ENCODE peak calls at places on chromosomes 3 and 15, in nine cellular contexts. One of them, this sample, is unnamed.

GRCh38 chr3:16103472-16103871 is 71.0 kb upstream of the GALNT15 start:
- DNase-seq in naive thymus-derived CD4-positive, alpha-beta T cell: no peak
- DNase-seq in sciatic nerve: no peak
- DNase-seq in iPS-NIHi11: no peak
- DNase-seq in ureter: no peak
- DNase-seq in HS-5: no peak
- DNase-seq in cardiac fibroblast: peak; percentile 72
- DNase-seq in DMS 273 treated with DMSO at 0.1 percent for 48 hours: no peak
- DNase-seq in HFF-Myc: no peak
- DNase-seq in this sample: no peak

GRCh38 chr3:120645083-120645800 is 36.8 kb downstream of the HGD start:
- DNase-seq in naive thymus-derived CD4-positive, alpha-beta T cell: no peak
- DNase-seq in sciatic nerve: no peak
- DNase-seq in iPS-NIHi11: no peak
- DNase-seq in ureter: no peak
- DNase-seq in HS-5: no peak
- DNase-seq in cardiac fibroblast: no peak
- DNase-seq in DMS 273 treated with DMSO at 0.1 percent for 48 hours: peak; percentile 11
- DNase-seq in HFF-Myc: no peak
- DNase-seq in this sample: no peak

GRCh38 chr3:151305778-151306157 is 10.9 kb downstream of the GPR87 start:
- DNase-seq in naive thymus-derived CD4-positive, alpha-beta T cell: no peak
- DNase-seq in sciatic nerve: no peak
- DNase-seq in iPS-NIHi11: no peak
- DNase-seq in ureter: no peak
- DNase-seq in HS-5: no peak
- DNase-seq in cardiac fibroblast: peak; percentile 35
- DNase-seq in DMS 273 treated with DMSO at 0.1 percent for 48 hours: no peak
- DNase-seq in HFF-Myc: no peak
- DNase-seq in this sample: no peak

GRCh38 chr3:49164983-49165720 is 979 bp downstream of the CCDC71 start:
- DNase-seq in naive thymus-derived CD4-positive, alpha-beta T cell: no peak
- DNase-seq in sciatic nerve: no peak
- DNase-seq in iPS-NIHi11: no peak
- DNase-seq in ureter: no peak
- DNase-seq in HS-5: no peak
- DNase-seq in cardiac fibroblast: no peak
- DNase-seq in DMS 273 treated with DMSO at 0.1 percent for 48 hours: no peak
- DNase-seq in HFF-Myc: no peak
- DNase-seq in this sample: no peak

GRCh38 chr3:196988241-196989029 is 19.8 kb upstream of the PIGZ start:
- DNase-seq in naive thymus-derived CD4-positive, alpha-beta T cell: no peak
- DNase-seq in sciatic nerve: peak; percentile 42
- DNase-seq in iPS-NIHi11: peak; percentile 69
- DNase-seq in ureter: no peak
- DNase-seq in HS-5: no peak
- DNase-seq in cardiac fibroblast: no peak
- DNase-seq in DMS 273 treated with DMSO at 0.1 percent for 48 hours: no peak
- DNase-seq in HFF-Myc: no peak
- DNase-seq in this sample: no peak

GRCh38 chr15:99361541-99362185 is 110.4 kb downstream of the LRRC28 start:
- DNase-seq in naive thymus-derived CD4-positive, alpha-beta T cell: no peak
- DNase-seq in sciatic nerve: no peak
- DNase-seq in iPS-NIHi11: peak; percentile 26
- DNase-seq in ureter: no peak
- DNase-seq in HS-5: no peak
- DNase-seq in cardiac fibroblast: peak; percentile 59
- DNase-seq in DMS 273 treated with DMSO at 0.1 percent for 48 hours: no peak
- DNase-seq in HFF-Myc: no peak
- DNase-seq in this sample: no peak

GRCh38 chr3:129278970-129279906 is 568 bp downstream of the HMCES start:
- DNase-seq in naive thymus-derived CD4-positive, alpha-beta T cell: peak; percentile 63
- DNase-seq in sciatic nerve: peak; percentile 68
- DNase-seq in iPS-NIHi11: peak; percentile 70
- DNase-seq in ureter: peak; percentile 49
- DNase-seq in HS-5: no peak
- DNase-seq in cardiac fibroblast: peak; percentile 65
- DNase-seq in DMS 273 treated with DMSO at 0.1 percent for 48 hours: no peak
- DNase-seq in HFF-Myc: peak; percentile 25
- DNase-seq in this sample: peak; percentile 56

GRCh38 chr3:64880926-64881325 is 193.1 kb upstream of the ADAMTS9 start:
- DNase-seq in naive thymus-derived CD4-positive, alpha-beta T cell: no peak
- DNase-seq in sciatic nerve: no peak
- DNase-seq in iPS-NIHi11: no peak
- DNase-seq in ureter: no peak
- DNase-seq in HS-5: no peak
- DNase-seq in cardiac fibroblast: no peak
- DNase-seq in DMS 273 treated with DMSO at 0.1 percent for 48 hours: no peak
- DNase-seq in HFF-Myc: no peak
- DNase-seq in this sample: no peak

GRCh38 chr3:180253283-180253682 is 216.5 kb upstream of the PEX5L start:
- DNase-seq in naive thymus-derived CD4-positive, alpha-beta T cell: no peak
- DNase-seq in sciatic nerve: no peak
- DNase-seq in iPS-NIHi11: no peak
- DNase-seq in ureter: no peak
- DNase-seq in HS-5: peak; percentile 41
- DNase-seq in cardiac fibroblast: peak; percentile 47
- DNase-seq in DMS 273 treated with DMSO at 0.1 percent for 48 hours: no peak
- DNase-seq in HFF-Myc: no peak
- DNase-seq in this sample: no peak

GRCh38 chr3:192409203-192409837 is 318.0 kb downstream of the FGF12 start:
- DNase-seq in naive thymus-derived CD4-positive, alpha-beta T cell: no peak
- DNase-seq in sciatic nerve: no peak
- DNase-seq in iPS-NIHi11: peak; percentile 78
- DNase-seq in ureter: no peak
- DNase-seq in HS-5: no peak
- DNase-seq in cardiac fibroblast: peak; percentile 46
- DNase-seq in DMS 273 treated with DMSO at 0.1 percent for 48 hours: peak; percentile 8
- DNase-seq in HFF-Myc: no peak
- DNase-seq in this sample: peak; percentile 31

GRCh38 chr3:28139288-28139687 is 102.1 kb upstream of the CMC1 start:
- DNase-seq in naive thymus-derived CD4-positive, alpha-beta T cell: no peak
- DNase-seq in sciatic nerve: no peak
- DNase-seq in iPS-NIHi11: no peak
- DNase-seq in ureter: no peak
- DNase-seq in HS-5: no peak
- DNase-seq in cardiac fibroblast: peak; percentile 63
- DNase-seq in DMS 273 treated with DMSO at 0.1 percent for 48 hours: no peak
- DNase-seq in HFF-Myc: no peak
- DNase-seq in this sample: no peak

GRCh38 chr15:50112488-50113186 is 6.4 kb downstream of the ATP8B4 start:
- DNase-seq in naive thymus-derived CD4-positive, alpha-beta T cell: no peak
- DNase-seq in sciatic nerve: no peak
- DNase-seq in iPS-NIHi11: no peak
- DNase-seq in ureter: no peak
- DNase-seq in HS-5: no peak
- DNase-seq in cardiac fibroblast: no peak
- DNase-seq in DMS 273 treated with DMSO at 0.1 percent for 48 hours: no peak
- DNase-seq in HFF-Myc: no peak
- DNase-seq in this sample: no peak

GRCh38 chr3:108388136-108389132 is 92.1 kb downstream of the HHLA2 start:
- DNase-seq in naive thymus-derived CD4-positive, alpha-beta T cell: no peak
- DNase-seq in sciatic nerve: no peak
- DNase-seq in iPS-NIHi11: no peak
- DNase-seq in ureter: no peak
- DNase-seq in HS-5: no peak
- DNase-seq in cardiac fibroblast: no peak
- DNase-seq in DMS 273 treated with DMSO at 0.1 percent for 48 hours: no peak
- DNase-seq in HFF-Myc: no peak
- DNase-seq in this sample: no peak

GRCh38 chr3:45596290-45596791 is 1.8 kb downstream of the LIMD1 start:
- DNase-seq in naive thymus-derived CD4-positive, alpha-beta T cell: no peak
- DNase-seq in sciatic nerve: no peak
- DNase-seq in iPS-NIHi11: no peak
- DNase-seq in ureter: no peak
- DNase-seq in HS-5: no peak
- DNase-seq in cardiac fibroblast: no peak
- DNase-seq in DMS 273 treated with DMSO at 0.1 percent for 48 hours: no peak
- DNase-seq in HFF-Myc: no peak
- DNase-seq in this sample: no peak

GRCh38 chr3:14142567-14143270 is 17.9 kb downstream of the TMEM43 start:
- DNase-seq in naive thymus-derived CD4-positive, alpha-beta T cell: peak; percentile 87
- DNase-seq in sciatic nerve: no peak
- DNase-seq in iPS-NIHi11: no peak
- DNase-seq in ureter: no peak
- DNase-seq in HS-5: no peak
- DNase-seq in cardiac fibroblast: no peak
- DNase-seq in DMS 273 treated with DMSO at 0.1 percent for 48 hours: no peak
- DNase-seq in HFF-Myc: no peak
- DNase-seq in this sample: no peak

GRCh38 chr3:159850481-159850880 is 138.2 kb upstream of the IL12A start:
- DNase-seq in naive thymus-derived CD4-positive, alpha-beta T cell: no peak
- DNase-seq in sciatic nerve: no peak
- DNase-seq in iPS-NIHi11: no peak
- DNase-seq in ureter: no peak
- DNase-seq in HS-5: no peak
- DNase-seq in cardiac fibroblast: no peak
- DNase-seq in DMS 273 treated with DMSO at 0.1 percent for 48 hours: no peak
- DNase-seq in HFF-Myc: no peak
- DNase-seq in this sample: no peak

GRCh38 chr3:37074178-37074577 is 80.9 kb downstream of the MLH1 start:
- DNase-seq in naive thymus-derived CD4-positive, alpha-beta T cell: no peak
- DNase-seq in sciatic nerve: no peak
- DNase-seq in iPS-NIHi11: no peak
- DNase-seq in ureter: no peak
- DNase-seq in HS-5: no peak
- DNase-seq in cardiac fibroblast: peak; percentile 80
- DNase-seq in DMS 273 treated with DMSO at 0.1 percent for 48 hours: no peak
- DNase-seq in HFF-Myc: peak; percentile 10
- DNase-seq in this sample: no peak

GRCh38 chr3:72317491-72317890 is 530.8 kb downstream of the SHQ1 start:
- DNase-seq in naive thymus-derived CD4-positive, alpha-beta T cell: no peak
- DNase-seq in sciatic nerve: no peak
- DNase-seq in iPS-NIHi11: no peak
- DNase-seq in ureter: no peak
- DNase-seq in HS-5: no peak
- DNase-seq in cardiac fibroblast: peak; percentile 51
- DNase-seq in DMS 273 treated with DMSO at 0.1 percent for 48 hours: no peak
- DNase-seq in HFF-Myc: no peak
- DNase-seq in this sample: no peak

GRCh38 chr3:194249323-194250103 is 101.6 kb downstream of the CPN2 start:
- DNase-seq in naive thymus-derived CD4-positive, alpha-beta T cell: no peak
- DNase-seq in sciatic nerve: no peak
- DNase-seq in iPS-NIHi11: no peak
- DNase-seq in ureter: peak; percentile 43
- DNase-seq in HS-5: no peak
- DNase-seq in cardiac fibroblast: no peak
- DNase-seq in DMS 273 treated with DMSO at 0.1 percent for 48 hours: peak; percentile 54
- DNase-seq in HFF-Myc: peak; percentile 52
- DNase-seq in this sample: no peak

GRCh38 chr3:124034809-124035152 is 42.9 kb upstream of the ROPN1 start:
- DNase-seq in naive thymus-derived CD4-positive, alpha-beta T cell: no peak
- DNase-seq in sciatic nerve: no peak
- DNase-seq in iPS-NIHi11: no peak
- DNase-seq in ureter: no peak
- DNase-seq in HS-5: no peak
- DNase-seq in cardiac fibroblast: no peak
- DNase-seq in DMS 273 treated with DMSO at 0.1 percent for 48 hours: no peak
- DNase-seq in HFF-Myc: no peak
- DNase-seq in this sample: no peak

GRCh38 chr3:160129459-160130061 is 95.7 kb upstream of the C3orf80 start:
- DNase-seq in naive thymus-derived CD4-positive, alpha-beta T cell: no peak
- DNase-seq in sciatic nerve: no peak
- DNase-seq in iPS-NIHi11: no peak
- DNase-seq in ureter: no peak
- DNase-seq in HS-5: peak; percentile 95
- DNase-seq in cardiac fibroblast: peak; percentile 98
- DNase-seq in DMS 273 treated with DMSO at 0.1 percent for 48 hours: no peak
- DNase-seq in HFF-Myc: peak; percentile 91
- DNase-seq in this sample: no peak